ENCODE peak calls at places on chromosomes 1 and 21, in seven cellular contexts. H is NCI-H446 treated with DMSO at 0.1 percent for 48 hours; T is MCF 10A; G is IMR-90; O is activated naive CD4-positive, alpha-beta T cell treated with anti-CD3 and anti-CD28 coated beads for 36 hours; E is cardiac muscle cell; K is naive B cell. S is an unnamed sample.

GRCh38 chr1:147892731-147893214 is 9.8 kb upstream of the GJA8 start:
- DNase-seq in H (peak), G (peak), E (peak), T (peak), K (peak), O (peak), S (peak)

GRCh38 chr1:150548632-150549495 is at the start of gene ADAMTSL4:
- DNase-seq in E (peak), T (peak), O (peak), H (no peak), K (peak), G (peak), S (peak)

GRCh38 chr1:216173315-216173714 is 249.9 kb downstream of the USH2A start:
- DNase-seq in O (no peak), K (no peak), E (no peak), T (no peak), G (peak), H (peak), S (no peak)

GRCh38 chr1:17120962-17121837 is 1.9 kb upstream of the PADI2 start:
- DNase-seq in G (peak), E (peak), O (no peak), K (no peak), H (no peak), T (no peak), S (no peak)

GRCh38 chr1:117782056-117782455 is 147.4 kb downstream of the GDAP2 start:
- DNase-seq in T (no peak), K (no peak), E (no peak), H (no peak), O (no peak), G (no peak), S (no peak)

GRCh38 chr1:107669996-107670395 is 295.0 kb downstream of the VAV3 start:
- DNase-seq in G (peak), E (peak), T (peak), O (no peak), H (peak), K (no peak), S (peak)

GRCh38 chr1:51518033-51518729 is 885 bp downstream of the EPS15 start:
- DNase-seq in H (peak), E (peak), T (peak), K (peak), O (peak), G (peak), S (peak)

GRCh38 chr1:153572569-153573015 is 6.9 kb upstream of the S100A2 start:
- DNase-seq in T (peak), K (peak), O (peak), G (peak), H (peak), E (peak), S (peak)

GRCh38 chr1:54547601-54548388 is at the start of gene ACOT11:
- DNase-seq in H (peak), K (no peak), O (no peak), G (peak), E (peak), T (peak), S (peak)

GRCh38 chr1:119485246-119485645 is 21.8 kb upstream of the HSD3B1 start:
- DNase-seq in K (no peak), E (no peak), O (no peak), H (no peak), T (no peak), G (no peak), S (no peak)

GRCh38 chr1:236063919-236064673 is 794 bp downstream of the NID1 start:
- DNase-seq in E (peak), H (no peak), K (peak), T (no peak), O (peak), G (peak), S (peak)

GRCh38 chr1:235503333-235504121 is 725 bp downstream of the B3GALNT2 start:
- DNase-seq in T (peak), O (peak), K (peak), H (no peak), G (peak), E (peak), S (peak)

GRCh38 chr1:172005856-172006255 is 164.6 kb downstream of the DNM3 start:
- DNase-seq in K (no peak), O (no peak), E (no peak), G (peak), T (no peak), H (no peak), S (peak)

GRCh38 chr21:34100789-34101188 is 27.4 kb downstream of the MRPS6 start:
- DNase-seq in H (no peak), E (no peak), G (peak), T (no peak), K (no peak), O (no peak), S (no peak)

GRCh38 chr1:12080773-12081556 is 17.9 kb downstream of the TNFRSF8 start:
- DNase-seq in O (no peak), G (no peak), E (no peak), K (no peak), H (no peak), T (no peak), S (no peak)

GRCh38 chr1:22774483-22775182 is 64.0 kb downstream of the EPHB2 start:
- DNase-seq in G (no peak), K (no peak), T (no peak), H (no peak), E (no peak), O (no peak), S (no peak)

GRCh38 chr1:35564037-35564883 is 6.7 kb downstream of the NCDN start:
- DNase-seq in K (peak), O (peak), H (peak), G (peak), E (peak), T (peak), S (peak)

GRCh38 chr21:33402011-33402979 is 918 bp upstream of the IFNGR2 start:
- DNase-seq in O (no peak), H (no peak), G (peak), E (peak), T (peak), K (peak), S (peak)

GRCh38 chr1:228500143-228500736 is 13.1 kb downstream of the RNF187 start:
- DNase-seq in K (peak), G (no peak), H (no peak), E (no peak), T (no peak), O (no peak), S (no peak)

GRCh38 chr1:26067432-26067911 is at the start of gene TRIM63:
- DNase-seq in K (no peak), O (no peak), E (peak), G (no peak), H (no peak), T (no peak), S (no peak)

GRCh38 chr1:15384301-15384901 is 25.3 kb upstream of the EFHD2 start:
- DNase-seq in E (no peak), G (no peak), H (no peak), K (peak), T (no peak), O (no peak), S (peak)

GRCh38 chr1:110916274-110916668 is 43.3 kb downstream of the CD53 start:
- DNase-seq in K (no peak), H (no peak), T (no peak), E (no peak), O (no peak), G (no peak), S (no peak)

GRCh38 chr1:173333581-173333980 is 126.5 kb upstream of the TNFSF4 start:
- DNase-seq in G (peak), K (no peak), E (no peak), H (no peak), T (no peak), O (peak), S (no peak)

GRCh38 chr1:213446496-213446895 is 395.5 kb downstream of the RPS6KC1 start:
- DNase-seq in G (no peak), K (no peak), E (no peak), O (no peak), T (no peak), H (no peak), S (no peak)

GRCh38 chr1:86594284-86594683 is 47.4 kb downstream of the CLCA4 start:
- DNase-seq in E (no peak), T (no peak), H (no peak), K (no peak), G (no peak), O (no peak), S (no peak)

GRCh38 chr1:23904748-23905357 is 8.3 kb downstream of the CNR2 start:
- DNase-seq in G (no peak), E (no peak), O (peak), T (peak), K (no peak), H (no peak), S (peak)

GRCh38 chr21:15004721-15005370 is 60.0 kb downstream of the NRIP1 start:
- DNase-seq in K (no peak), G (peak), E (no peak), T (peak), O (no peak), H (no peak), S (peak)

GRCh38 chr1:228210076-228210651 is 2.3 kb downstream of the OBSCN start:
- DNase-seq in O (no peak), G (no peak), H (no peak), E (no peak), K (no peak), T (peak), S (peak)

GRCh38 chr1:57424231-57425027 is 569 bp upstream of the DAB1 start:
- DNase-seq in G (peak), K (no peak), E (peak), H (no peak), O (no peak), T (no peak), S (no peak)

GRCh38 chr1:53368314-53369033 is 40.6 kb upstream of the LRP8 start:
- DNase-seq in O (no peak), T (no peak), E (no peak), H (peak), G (no peak), K (no peak), S (no peak)

GRCh38 chr1:25933479-25934365 is 27.5 kb upstream of the STMN1 start:
- DNase-seq in T (no peak), O (no peak), H (no peak), K (no peak), G (no peak), E (no peak), S (no peak)

GRCh38 chr1:19794583-19794982 is 5.1 kb downstream of the TMCO4 start:
- DNase-seq in T (no peak), G (no peak), H (no peak), K (no peak), O (no peak), E (no peak), S (no peak)

GRCh38 chr1:214902636-214903320 is 179.8 kb upstream of the KCNK2 start:
- DNase-seq in O (no peak), E (no peak), G (peak), K (no peak), T (peak), H (no peak), S (peak)

GRCh38 chr1:218880484-218881060 is 293.1 kb upstream of the LYPLAL1 start:
- DNase-seq in O (no peak), H (no peak), G (no peak), K (no peak), E (no peak), T (no peak), S (no peak)

GRCh38 chr1:6349254-6349943 is 44.2 kb downstream of the ACOT7 start:
- DNase-seq in T (no peak), K (no peak), O (no peak), G (no peak), E (no peak), H (no peak), S (no peak)

GRCh38 chr21:31316488-31317169 is 27.4 kb downstream of the TIAM1 start:
- DNase-seq in H (no peak), K (no peak), G (peak), T (peak), O (no peak), E (no peak), S (peak)

GRCh38 chr1:109151146-109151545 is 37.2 kb downstream of the ELAPOR1 start:
- DNase-seq in T (peak), K (no peak), H (no peak), E (peak), O (no peak), G (peak), S (peak)